ENCODE peak calls at places on chromosomes 6 and 20, in ten cellular contexts. F, H, U, E, R, I, K, W, B and Q are unnamed samples.

GRCh38 chr6:79949235-79949634 is 1.9 kb upstream of the ELOVL4 start:
- DNase-seq in F (no peak), H (peak; percentile 85), U (peak; percentile 49), E (peak; percentile 82), R (no peak), I (no peak), K (peak; percentile 64), W (peak; percentile 27), B (peak; percentile 84), Q (no peak)

GRCh38 chr6:105985816-105986632 is 100.1 kb upstream of the PRDM1 start:
- DNase-seq in F (no peak), H (no peak), U (peak; percentile 60), E (no peak), R (no peak), I (no peak), K (peak; percentile 26), W (no peak), B (peak; percentile 26), Q (peak; percentile 27)

GRCh38 chr6:20811112-20811746 is 277.0 kb downstream of the CDKAL1 start:
- DNase-seq in F (no peak), H (peak; percentile 91), U (no peak), E (peak; percentile 99), R (no peak), I (no peak), K (no peak), W (peak; percentile 58), B (no peak), Q (no peak)

GRCh38 chr20:35866446-35867202 is 87.7 kb downstream of the SCAND1 start:
- DNase-seq in F (no peak), H (no peak), U (no peak), E (no peak), R (no peak), I (no peak), K (no peak), W (no peak), B (no peak), Q (no peak)

GRCh38 chr6:14321992-14322772 is 204.6 kb downstream of the CD83 start:
- DNase-seq in F (no peak), H (peak; percentile 12), U (no peak), E (no peak), R (no peak), I (peak; percentile 22), K (peak; percentile 44), W (no peak), B (peak; percentile 50), Q (no peak)

GRCh38 chr6:139891471-139891870 is 517.0 kb upstream of the CITED2 start:
- DNase-seq in F (no peak), H (no peak), U (no peak), E (no peak), R (no peak), I (no peak), K (no peak), W (no peak), B (no peak), Q (no peak)

GRCh38 chr6:102075539-102075938 is 682.0 kb downstream of the GRIK2 start:
- DNase-seq in F (no peak), H (peak; percentile 40), U (no peak), E (no peak), R (no peak), I (no peak), K (no peak), W (no peak), B (no peak), Q (no peak)

GRCh38 chr6:33672808-33673207 is 38.7 kb downstream of the UQCC2 start:
- DNase-seq in F (peak; percentile 94), H (peak; percentile 85), U (no peak), E (peak; percentile 93), R (peak; percentile 90), I (peak; percentile 91), K (no peak), W (peak; percentile 80), B (peak; percentile 80), Q (peak; percentile 96)

GRCh38 chr20:32435449-32436107 is 77.4 kb downstream of the ASXL1 start:
- DNase-seq in F (no peak), H (no peak), U (no peak), E (no peak), R (no peak), I (no peak), K (no peak), W (no peak), B (peak; percentile 7), Q (no peak)

GRCh38 chr6:21201673-21202430 is 391.7 kb upstream of the SOX4 start:
- DNase-seq in F (no peak), H (no peak), U (no peak), E (no peak), R (no peak), I (no peak), K (no peak), W (no peak), B (no peak), Q (no peak)

GRCh38 chr6:56713285-56713684 is 70.6 kb upstream of the DST start:
- DNase-seq in F (peak; percentile 54), H (peak; percentile 72), U (no peak), E (peak; percentile 77), R (peak; percentile 25), I (no peak), K (peak; percentile 35), W (no peak), B (no peak), Q (peak; percentile 54)

DNA sequence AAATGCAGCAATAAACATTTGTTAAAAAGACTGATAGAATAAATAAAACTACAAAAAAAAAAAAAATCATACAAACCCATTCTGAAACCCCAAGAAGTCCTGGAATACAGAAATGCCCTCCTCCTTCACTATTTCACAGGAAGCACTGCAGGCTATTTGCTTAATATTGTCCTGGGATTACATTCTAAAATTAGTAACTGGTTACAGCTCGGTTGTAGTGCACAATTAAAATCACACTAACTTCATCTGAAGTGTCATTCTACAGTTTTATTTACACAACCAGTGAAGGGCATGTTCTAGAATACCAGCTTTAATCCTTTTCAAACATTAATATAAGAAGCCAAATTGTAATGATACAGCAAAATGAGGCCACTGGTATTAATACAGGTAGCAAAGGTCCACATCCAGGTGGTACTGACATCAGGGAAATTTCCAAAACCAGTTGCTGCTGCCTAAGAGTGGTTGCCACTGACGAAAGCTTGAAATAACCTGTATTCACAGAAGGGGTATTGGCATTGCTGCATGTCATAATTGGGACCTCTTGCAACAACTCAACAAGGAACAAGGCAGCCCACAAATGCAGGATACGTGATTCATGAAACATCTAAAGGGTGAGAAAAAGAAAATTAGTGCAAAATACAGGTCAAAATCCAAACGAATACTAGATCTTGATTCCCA is 26.9 kb downstream of the AKIRIN2 start:
- DNase-seq in F (no peak), H (no peak), U (no peak), E (no peak), R (no peak), I (no peak), K (no peak), W (no peak), B (no peak), Q (no peak)
- H3K27ac ChIP-seq in F (peak overlapping the region; percentile 72), H (peak overlapping the region; percentile 70), U (no peak overlapping the region), E (peak overlapping the region; percentile 60), R (no peak overlapping the region), I (peak overlapping the region; percentile 12), K (no peak overlapping the region), W (peak overlapping the region; percentile 35), B (no peak overlapping the region), Q (no peak overlapping the region)

GRCh38 chr6:50851269-50851847 is 32.7 kb downstream of the TFAP2B start:
- DNase-seq in F (no peak), H (no peak), U (no peak), E (no peak), R (no peak), I (no peak), K (no peak), W (no peak), B (no peak), Q (no peak)

GRCh38 chr6:50849016-50849748 is 30.5 kb downstream of the TFAP2B start:
- DNase-seq in F (no peak), H (no peak), U (no peak), E (no peak), R (no peak), I (no peak), K (no peak), W (no peak), B (no peak), Q (no peak)

GRCh38 chr6:50849781-50850180 is 31.1 kb downstream of the TFAP2B start:
- DNase-seq in F (no peak), H (no peak), U (no peak), E (no peak), R (no peak), I (no peak), K (no peak), W (no peak), B (no peak), Q (no peak)

GRCh38 chr6:50850223-50850751 is 31.6 kb downstream of the TFAP2B start:
- DNase-seq in F (no peak), H (no peak), U (no peak), E (no peak), R (no peak), I (no peak), K (no peak), W (no peak), B (peak; percentile 71), Q (no peak)

GRCh38 chr6:50850860-50851259 is 32.2 kb downstream of the TFAP2B start:
- DNase-seq in F (no peak), H (no peak), U (no peak), E (no peak), R (no peak), I (no peak), K (no peak), W (no peak), B (no peak), Q (no peak)
- H3K4me1 ChIP-seq in F (peaks cover 4% of the 10 kb centered on the region), H (no peaks in the 10 kb centered on the region), U (peaks cover 6% of the 10 kb centered on the region), E (peaks cover 5% of the 10 kb centered on the region), R (no peaks in the 10 kb centered on the region), I (peaks cover 12% of the 10 kb centered on the region), K (no peaks in the 10 kb centered on the region), W (peaks cover 2% of the 10 kb centered on the region), B (no peaks in the 10 kb centered on the region), Q (peaks cover 20% of the 10 kb centered on the region)

DNA sequence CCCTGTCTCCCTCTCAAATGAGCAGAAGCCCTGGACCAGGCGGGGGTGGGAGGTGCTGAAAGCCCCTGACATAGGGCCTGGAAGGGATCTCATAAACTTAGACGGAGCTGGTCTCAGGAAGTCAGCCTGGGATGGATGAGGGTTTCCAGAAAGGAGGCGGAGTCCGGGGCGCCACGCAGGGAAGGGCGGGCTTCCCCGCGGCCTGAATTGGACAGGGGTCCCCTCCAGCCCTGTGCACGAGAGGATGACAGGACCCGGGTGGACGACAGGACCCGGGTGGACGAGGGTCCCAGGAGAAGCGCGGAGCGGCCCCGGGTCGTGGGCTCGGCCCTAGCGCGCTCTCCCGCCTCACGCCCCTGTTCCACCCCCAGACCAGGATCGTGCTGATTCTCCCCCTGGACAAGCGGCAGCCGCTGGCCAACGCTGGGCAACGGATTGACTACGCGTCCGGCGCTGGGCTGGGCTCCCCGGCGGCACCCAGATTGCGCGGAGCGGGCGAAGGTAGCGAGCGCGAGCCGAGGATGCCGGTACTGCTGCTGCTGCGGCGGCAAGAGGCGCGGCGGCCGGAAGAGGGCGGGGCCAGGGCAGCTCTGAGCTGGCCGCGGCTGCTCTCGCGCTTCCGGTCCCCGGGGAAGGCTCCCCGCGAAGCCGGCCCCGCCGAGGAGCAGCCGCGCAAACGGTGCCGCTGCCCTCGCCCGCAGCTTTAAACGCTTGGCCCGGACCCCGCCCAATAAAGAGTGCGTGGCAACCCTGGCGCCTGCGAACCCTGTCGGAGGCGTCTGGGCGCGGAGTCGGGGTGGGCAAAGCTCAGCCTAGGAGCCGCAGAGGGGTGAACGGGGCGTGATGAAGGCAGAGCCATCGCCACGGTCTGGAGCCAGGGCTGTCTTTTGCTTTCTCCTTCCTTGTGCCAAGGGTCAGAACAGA is 1.3 kb downstream of the C20orf144 start:
- DNase-seq in F (peak; percentile 92), H (peak; percentile 68), U (peak; percentile 94), E (peak; percentile 83), R (peak; percentile 80), I (peak; percentile 86), K (peak; percentile 89), W (peak; percentile 84), B (peak; percentile 82), Q (peak; percentile 67)
- TF ChIP-seq CTCF in F (no peak), H (no peak), U (no peak), E (no peak), R (no peak), I (peak; percentile 15), K (no peak), W (no peak), B (no peak), Q (peak; percentile 17)

GRCh38 chr20:22574545-22575086 is 9.8 kb downstream of the FOXA2 start:
- DNase-seq in F (no peak), H (no peak), U (no peak), E (no peak), R (no peak), I (no peak), K (no peak), W (no peak), B (no peak), Q (no peak)
- H3K27ac ChIP-seq in F (no peak overlapping the region), H (peak overlapping the region; percentile 72), U (peak overlapping the region; percentile 9), E (no peak overlapping the region), R (no peak overlapping the region), I (no peak overlapping the region), K (no peak overlapping the region), W (no peak overlapping the region), B (no peak overlapping the region), Q (no peak overlapping the region)